ENCODE peak calls at places on chromosome 11, in ten cellular contexts. One of them, this sample, is unnamed.

GRCh38 chr11:64566042-64566914 is 24.7 kb upstream of the SLC22A12 start:
- DNase-seq in fibroblast of lung: peak
- DNase-seq in DND-41: peak
- DNase-seq in fibroblast of mammary gland: peak
- DNase-seq in IMR-90: peak
- DNase-seq in stomach: peak
- DNase-seq in NB4: peak
- DNase-seq in upper lobe of right lung: peak
- DNase-seq in foreskin fibroblast: peak
- DNase-seq in pancreas: no peak
- DNase-seq in this sample: peak

GRCh38 chr11:65778431-65778900 is 2.3 kb downstream of the AP5B1 start:
- DNase-seq in fibroblast of lung: no peak
- DNase-seq in DND-41: no peak
- DNase-seq in fibroblast of mammary gland: no peak
- DNase-seq in IMR-90: no peak
- DNase-seq in stomach: peak
- DNase-seq in NB4: no peak
- DNase-seq in upper lobe of right lung: peak
- DNase-seq in foreskin fibroblast: no peak
- DNase-seq in pancreas: peak
- DNase-seq in this sample: no peak

GRCh38 chr11:110079726-110080125 is 13.5 kb upstream of the ZC3H12C start:
- DNase-seq in fibroblast of lung: no peak
- DNase-seq in DND-41: no peak
- DNase-seq in fibroblast of mammary gland: no peak
- DNase-seq in IMR-90: no peak
- DNase-seq in stomach: no peak
- DNase-seq in NB4: no peak
- DNase-seq in upper lobe of right lung: no peak
- DNase-seq in foreskin fibroblast: no peak
- DNase-seq in pancreas: no peak
- DNase-seq in this sample: no peak

GRCh38 chr11:19241260-19242183 is 777 bp upstream of the E2F8 start:
- DNase-seq in fibroblast of lung: no peak
- DNase-seq in DND-41: peak
- DNase-seq in fibroblast of mammary gland: no peak
- DNase-seq in IMR-90: no peak
- DNase-seq in stomach: no peak
- DNase-seq in NB4: peak
- DNase-seq in upper lobe of right lung: peak
- DNase-seq in foreskin fibroblast: peak
- DNase-seq in pancreas: peak
- DNase-seq in this sample: no peak

GRCh38 chr11:13169709-13170108 is 107.9 kb upstream of the BMAL1 start:
- DNase-seq in fibroblast of lung: peak
- DNase-seq in DND-41: no peak
- DNase-seq in fibroblast of mammary gland: peak
- DNase-seq in IMR-90: peak
- DNase-seq in stomach: no peak
- DNase-seq in NB4: no peak
- DNase-seq in upper lobe of right lung: no peak
- DNase-seq in foreskin fibroblast: peak
- DNase-seq in pancreas: no peak
- DNase-seq in this sample: peak

GRCh38 chr11:635945-636510 is 1.0 kb upstream of the DRD4 start:
- DNase-seq in fibroblast of lung: no peak
- DNase-seq in DND-41: no peak
- DNase-seq in fibroblast of mammary gland: no peak
- DNase-seq in IMR-90: no peak
- DNase-seq in stomach: no peak
- DNase-seq in NB4: no peak
- DNase-seq in upper lobe of right lung: no peak
- DNase-seq in foreskin fibroblast: no peak
- DNase-seq in pancreas: peak
- DNase-seq in this sample: no peak

GRCh38 chr11:17641792-17642350 is 77.5 kb upstream of the MYOD1 start:
- DNase-seq in fibroblast of lung: no peak
- DNase-seq in DND-41: no peak
- DNase-seq in fibroblast of mammary gland: no peak
- DNase-seq in IMR-90: no peak
- DNase-seq in stomach: no peak
- DNase-seq in NB4: no peak
- DNase-seq in upper lobe of right lung: peak
- DNase-seq in foreskin fibroblast: no peak
- DNase-seq in pancreas: peak
- DNase-seq in this sample: no peak

GRCh38 chr11:779955-780532 is 2.8 kb upstream of the GATD1 start:
- DNase-seq in fibroblast of lung: no peak
- DNase-seq in DND-41: no peak
- DNase-seq in fibroblast of mammary gland: no peak
- DNase-seq in IMR-90: no peak
- DNase-seq in stomach: no peak
- DNase-seq in NB4: no peak
- DNase-seq in upper lobe of right lung: no peak
- DNase-seq in foreskin fibroblast: no peak
- DNase-seq in pancreas: no peak
- DNase-seq in this sample: no peak

GRCh38 chr11:131692961-131693360 is 322.5 kb downstream of the NTM start:
- DNase-seq in fibroblast of lung: no peak
- DNase-seq in DND-41: no peak
- DNase-seq in fibroblast of mammary gland: no peak
- DNase-seq in IMR-90: no peak
- DNase-seq in stomach: no peak
- DNase-seq in NB4: no peak
- DNase-seq in upper lobe of right lung: no peak
- DNase-seq in foreskin fibroblast: no peak
- DNase-seq in pancreas: no peak
- DNase-seq in this sample: no peak

GRCh38 chr11:88231894-88232482 is 56.7 kb upstream of the RAB38 start:
- DNase-seq in fibroblast of lung: peak
- DNase-seq in DND-41: peak
- DNase-seq in fibroblast of mammary gland: peak
- DNase-seq in IMR-90: peak
- DNase-seq in stomach: no peak
- DNase-seq in NB4: peak
- DNase-seq in upper lobe of right lung: no peak
- DNase-seq in foreskin fibroblast: peak
- DNase-seq in pancreas: no peak
- DNase-seq in this sample: peak

GRCh38 chr11:44068180-44068579 is 2.1 kb downstream of the ACCS start:
- DNase-seq in fibroblast of lung: no peak
- DNase-seq in DND-41: no peak
- DNase-seq in fibroblast of mammary gland: no peak
- DNase-seq in IMR-90: no peak
- DNase-seq in stomach: no peak
- DNase-seq in NB4: no peak
- DNase-seq in upper lobe of right lung: no peak
- DNase-seq in foreskin fibroblast: no peak
- DNase-seq in pancreas: no peak
- DNase-seq in this sample: no peak

GRCh38 chr11:44065851-44066731 is at the start of gene ACCS:
- DNase-seq in fibroblast of lung: peak
- DNase-seq in DND-41: no peak
- DNase-seq in fibroblast of mammary gland: peak
- DNase-seq in IMR-90: peak
- DNase-seq in stomach: peak
- DNase-seq in NB4: peak
- DNase-seq in upper lobe of right lung: peak
- DNase-seq in foreskin fibroblast: peak
- DNase-seq in pancreas: peak
- DNase-seq in this sample: peak

GRCh38 chr11:44066732-44067131 is 662 bp downstream of the ACCS start:
- DNase-seq in fibroblast of lung: peak
- DNase-seq in DND-41: no peak
- DNase-seq in fibroblast of mammary gland: peak
- DNase-seq in IMR-90: peak
- DNase-seq in stomach: no peak
- DNase-seq in NB4: peak
- DNase-seq in upper lobe of right lung: no peak
- DNase-seq in foreskin fibroblast: peak
- DNase-seq in pancreas: no peak
- DNase-seq in this sample: peak

GRCh38 chr11:44065161-44065571 is 904 bp upstream of the ACCS start:
- DNase-seq in fibroblast of lung: no peak
- DNase-seq in DND-41: no peak
- DNase-seq in fibroblast of mammary gland: no peak
- DNase-seq in IMR-90: no peak
- DNase-seq in stomach: no peak
- DNase-seq in NB4: no peak
- DNase-seq in upper lobe of right lung: no peak
- DNase-seq in foreskin fibroblast: no peak
- DNase-seq in pancreas: no peak
- DNase-seq in this sample: no peak

GRCh38 chr11:44067266-44067665 is 1.2 kb downstream of the ACCS start:
- DNase-seq in fibroblast of lung: no peak
- DNase-seq in DND-41: no peak
- DNase-seq in fibroblast of mammary gland: no peak
- DNase-seq in IMR-90: no peak
- DNase-seq in stomach: no peak
- DNase-seq in NB4: peak
- DNase-seq in upper lobe of right lung: no peak
- DNase-seq in foreskin fibroblast: no peak
- DNase-seq in pancreas: no peak
- DNase-seq in this sample: no peak
- H3K4me3 ChIP-seq in fibroblast of lung: no peak
- H3K4me3 ChIP-seq in DND-41: no peak
- H3K4me3 ChIP-seq in fibroblast of mammary gland: peak
- H3K4me3 ChIP-seq in IMR-90: no peak
- H3K4me3 ChIP-seq in stomach: peak
- H3K4me3 ChIP-seq in NB4: peak
- H3K4me3 ChIP-seq in upper lobe of right lung: peak
- H3K4me3 ChIP-seq in foreskin fibroblast: peak
- H3K4me3 ChIP-seq in pancreas: no peak
- H3K4me3 ChIP-seq in this sample: peak

GRCh38 chr11:35144103-35144741 is 5.3 kb downstream of the CD44 start:
- DNase-seq in fibroblast of lung: peak
- DNase-seq in DND-41: peak
- DNase-seq in fibroblast of mammary gland: peak
- DNase-seq in IMR-90: peak
- DNase-seq in stomach: peak
- DNase-seq in NB4: peak
- DNase-seq in upper lobe of right lung: peak
- DNase-seq in foreskin fibroblast: peak
- DNase-seq in pancreas: no peak
- DNase-seq in this sample: peak
- TF ChIP-seq CTCF in fibroblast of lung: peak
- TF ChIP-seq CTCF in DND-41: peak
- TF ChIP-seq CTCF in fibroblast of mammary gland: no peak
- TF ChIP-seq CTCF in IMR-90: no peak
- TF ChIP-seq CTCF in stomach: no peak
- TF ChIP-seq CTCF in NB4: no peak
- TF ChIP-seq CTCF in upper lobe of right lung: no peak
- TF ChIP-seq CTCF in foreskin fibroblast: no peak
- TF ChIP-seq CTCF in pancreas: no peak
- TF ChIP-seq CTCF in this sample: peak

DNA sequence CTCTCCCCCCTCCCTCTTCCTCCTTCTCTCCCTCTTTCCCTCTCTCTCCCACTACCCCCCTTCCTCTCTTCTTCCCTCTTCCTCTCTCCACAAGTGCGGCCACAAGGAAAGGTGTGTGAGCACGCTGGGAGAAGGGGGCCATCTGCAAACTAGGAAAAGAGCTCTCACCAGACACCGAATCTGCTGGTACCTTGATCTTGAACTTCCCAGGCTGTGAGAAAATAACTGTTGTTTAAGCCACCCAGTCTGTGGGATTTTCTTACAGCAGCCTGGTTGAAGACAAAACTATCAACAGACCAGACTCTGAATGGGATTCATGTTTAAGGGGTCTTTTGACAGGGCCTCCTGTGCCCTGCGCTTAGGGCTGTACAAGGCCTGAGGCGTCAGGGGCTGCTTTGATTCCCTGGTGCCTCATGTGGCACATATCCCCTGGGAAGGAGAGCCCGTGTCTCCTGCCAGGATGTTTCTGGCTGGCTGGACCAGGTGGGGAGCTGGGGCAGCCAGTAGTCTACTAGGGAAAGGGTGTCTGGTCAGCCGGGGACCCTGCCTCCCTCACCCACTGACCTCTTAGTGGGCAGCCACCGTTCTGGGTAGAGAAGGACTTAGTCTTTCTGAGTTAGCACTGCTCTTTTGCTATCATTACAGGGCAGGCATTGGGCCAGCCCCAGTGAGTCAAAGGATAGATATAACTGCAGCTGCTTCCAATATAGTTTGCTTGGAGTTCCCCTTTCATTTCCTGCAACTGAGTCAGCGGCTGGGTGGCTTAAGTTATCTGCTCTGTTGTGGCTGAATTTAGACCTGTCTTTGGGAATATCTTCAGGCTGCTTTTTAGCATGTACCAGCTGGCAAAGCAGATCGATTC is 6.2 kb downstream of the PANX1 start:
- DNase-seq in fibroblast of lung: peak
- DNase-seq in DND-41: no peak
- DNase-seq in fibroblast of mammary gland: peak
- DNase-seq in IMR-90: peak
- DNase-seq in stomach: peak
- DNase-seq in NB4: peak
- DNase-seq in upper lobe of right lung: no peak
- DNase-seq in foreskin fibroblast: peak
- DNase-seq in pancreas: peak
- DNase-seq in this sample: peak
- H3K4me3 ChIP-seq in fibroblast of lung: peak
- H3K4me3 ChIP-seq in DND-41: no peak
- H3K4me3 ChIP-seq in fibroblast of mammary gland: peak
- H3K4me3 ChIP-seq in IMR-90: peak
- H3K4me3 ChIP-seq in stomach: no peak
- H3K4me3 ChIP-seq in NB4: no peak
- H3K4me3 ChIP-seq in upper lobe of right lung: no peak
- H3K4me3 ChIP-seq in foreskin fibroblast: peak
- H3K4me3 ChIP-seq in pancreas: no peak
- H3K4me3 ChIP-seq in this sample: peak

GRCh38 chr11:118522571-118523072 is 4.7 kb upstream of the TTC36 start:
- DNase-seq in fibroblast of lung: peak
- DNase-seq in DND-41: no peak
- DNase-seq in fibroblast of mammary gland: peak
- DNase-seq in IMR-90: peak
- DNase-seq in stomach: no peak
- DNase-seq in NB4: peak
- DNase-seq in upper lobe of right lung: no peak
- DNase-seq in foreskin fibroblast: peak
- DNase-seq in pancreas: no peak
- DNase-seq in this sample: peak
- TF ChIP-seq CTCF in fibroblast of lung: peak
- TF ChIP-seq CTCF in DND-41: peak
- TF ChIP-seq CTCF in fibroblast of mammary gland: peak
- TF ChIP-seq CTCF in IMR-90: peak
- TF ChIP-seq CTCF in stomach: no peak
- TF ChIP-seq CTCF in NB4: peak
- TF ChIP-seq CTCF in upper lobe of right lung: peak
- TF ChIP-seq CTCF in foreskin fibroblast: peak
- TF ChIP-seq CTCF in pancreas: no peak
- TF ChIP-seq CTCF in this sample: peak

This sample was measured in AG10803.